ENCODE peak calls at places on chromosomes 5 and 9, in six cellular contexts. P, M, K, I, F and D are unnamed samples.

GRCh38 chr5:178994580-178995340 is at the start of gene GRM6:
- DNase-seq in P (no peak), M (no peak), K (peak; percentile 73), I (no peak), F (no peak), D (no peak)

GRCh38 chr5:14399054-14399657 is 182.4 kb upstream of the OTULINL start:
- DNase-seq in P (no peak), M (peak; percentile 76), K (peak; percentile 62), I (peak; percentile 68), F (no peak), D (no peak)

GRCh38 chr5:102554728-102555127 is 55.9 kb upstream of the SLCO6A1 start:
- DNase-seq in P (no peak), M (no peak), K (peak; percentile 32), I (no peak), F (no peak), D (no peak)

GRCh38 chr5:127671218-127671617 is 22.3 kb downstream of the CTXN3 start:
- DNase-seq in P (no peak), M (no peak), K (no peak), I (peak; percentile 29), F (no peak), D (no peak)

GRCh38 chr9:69314547-69314946 is 10.5 kb upstream of the ENTREP1 start:
- DNase-seq in P (no peak), M (no peak), K (no peak), I (peak; percentile 67), F (no peak), D (no peak)

GRCh38 chr9:20284601-20285289 is 337.6 kb downstream of the MLLT3 start:
- DNase-seq in P (no peak), M (no peak), K (no peak), I (no peak), F (no peak), D (no peak)

GRCh38 chr9:104810421-104811339 is 46.8 kb downstream of the NIPSNAP3B start:
- DNase-seq in P (no peak), M (no peak), K (no peak), I (peak; percentile 9), F (no peak), D (no peak)

GRCh38 chr5:153237671-153238332 is 252.7 kb upstream of the GRIA1 start:
- DNase-seq in P (no peak), M (no peak), K (no peak), I (no peak), F (no peak), D (no peak)

GRCh38 chr5:53170748-53171349 is 61.3 kb upstream of the MOCS2 start:
- DNase-seq in P (no peak), M (peak; percentile 48), K (peak; percentile 56), I (peak; percentile 31), F (no peak), D (no peak)

GRCh38 chr5:13878357-13878756 is 66.1 kb downstream of the DNAH5 start:
- DNase-seq in P (no peak), M (no peak), K (peak; percentile 34), I (no peak), F (no peak), D (no peak)

GRCh38 chr5:39513236-39513635 is 88.5 kb upstream of the DAB2 start:
- DNase-seq in P (no peak), M (no peak), K (no peak), I (peak; percentile 48), F (no peak), D (no peak)

GRCh38 chr9:84772511-84772910 is 103.0 kb downstream of the NTRK2 start:
- DNase-seq in P (no peak), M (no peak), K (no peak), I (peak; percentile 14), F (no peak), D (no peak)

GRCh38 chr5:35852084-35852734 is 4.5 kb upstream of the IL7R start:
- DNase-seq in P (no peak), M (no peak), K (no peak), I (no peak), F (no peak), D (no peak)

GRCh38 chr5:170644501-170644900 is 139.0 kb upstream of the GABRP start:
- DNase-seq in P (no peak), M (no peak), K (no peak), I (no peak), F (no peak), D (no peak)

GRCh38 chr5:58724992-58725391 is 142.1 kb downstream of the RAB3C start:
- DNase-seq in P (no peak), M (no peak), K (no peak), I (no peak), F (no peak), D (no peak)
- H3K27ac ChIP-seq in P (no peak overlapping the region), M (no peak overlapping the region), K (no peak overlapping the region), I (no peak overlapping the region), F (no peak overlapping the region), D (no peak overlapping the region)

GRCh38 chr9:128702445-128702948 is at the start of gene PKN3:
- DNase-seq in P (peak; percentile 88), M (peak; percentile 94), K (peak; percentile 95), I (peak; percentile 65), F (peak; percentile 77), D (peak; percentile 45)
- TF ChIP-seq CTCF in P (peak; percentile 91), M (peak; percentile 83), K (peak; percentile 84), I (peak; percentile 83), F (peak; percentile 89), D (peak; percentile 88)

DNA sequence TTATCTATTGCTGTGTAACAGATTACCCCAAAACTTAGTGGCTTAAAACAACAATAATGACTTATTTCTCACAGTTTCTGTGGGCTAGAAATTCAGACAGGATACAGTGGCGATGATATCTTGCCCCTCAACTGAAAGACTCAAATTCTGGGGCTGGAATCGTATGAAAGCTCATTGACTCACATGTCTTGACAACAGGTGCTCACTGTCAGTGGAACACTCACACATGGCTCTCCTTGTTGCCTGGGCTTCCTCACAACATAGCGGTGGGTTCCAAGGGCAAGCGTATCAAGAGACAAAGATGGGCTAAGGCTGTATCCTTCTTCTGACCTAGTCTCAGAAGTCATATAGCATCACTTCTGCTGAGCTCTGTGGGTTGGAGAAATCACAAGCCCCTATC is 3.7 kb upstream of the GNPDA1 start:
- DNase-seq in P (no peak), M (no peak), K (no peak), I (no peak), F (no peak), D (no peak)
- H3K27ac ChIP-seq in P (no peak overlapping the region), M (peak overlapping the region; percentile 43), K (no peak overlapping the region), I (no peak overlapping the region), F (peak overlapping the region; percentile 22), D (no peak overlapping the region)

GRCh38 chr5:142316681-142317080 is 8.1 kb downstream of the SPRY4 start:
- DNase-seq in P (no peak), M (no peak), K (no peak), I (no peak), F (no peak), D (no peak)

GRCh38 chr5:142319105-142319504 is 5.7 kb downstream of the SPRY4 start:
- DNase-seq in P (no peak), M (no peak), K (no peak), I (no peak), F (no peak), D (no peak)

GRCh38 chr5:142316051-142316450 is 8.8 kb downstream of the SPRY4 start:
- DNase-seq in P (no peak), M (peak; percentile 43), K (no peak), I (no peak), F (no peak), D (no peak)

GRCh38 chr5:142317173-142317572 is 7.6 kb downstream of the SPRY4 start:
- DNase-seq in P (no peak), M (no peak), K (no peak), I (no peak), F (no peak), D (no peak)

GRCh38 chr5:142317673-142318261 is 7.1 kb downstream of the SPRY4 start:
- DNase-seq in P (peak; percentile 32), M (no peak), K (no peak), I (no peak), F (no peak), D (no peak)
- TF ChIP-seq CTCF in P (no peak), M (peak; percentile 29), K (peak; percentile 43), I (peak; percentile 65), F (no peak), D (no peak)

DNA sequence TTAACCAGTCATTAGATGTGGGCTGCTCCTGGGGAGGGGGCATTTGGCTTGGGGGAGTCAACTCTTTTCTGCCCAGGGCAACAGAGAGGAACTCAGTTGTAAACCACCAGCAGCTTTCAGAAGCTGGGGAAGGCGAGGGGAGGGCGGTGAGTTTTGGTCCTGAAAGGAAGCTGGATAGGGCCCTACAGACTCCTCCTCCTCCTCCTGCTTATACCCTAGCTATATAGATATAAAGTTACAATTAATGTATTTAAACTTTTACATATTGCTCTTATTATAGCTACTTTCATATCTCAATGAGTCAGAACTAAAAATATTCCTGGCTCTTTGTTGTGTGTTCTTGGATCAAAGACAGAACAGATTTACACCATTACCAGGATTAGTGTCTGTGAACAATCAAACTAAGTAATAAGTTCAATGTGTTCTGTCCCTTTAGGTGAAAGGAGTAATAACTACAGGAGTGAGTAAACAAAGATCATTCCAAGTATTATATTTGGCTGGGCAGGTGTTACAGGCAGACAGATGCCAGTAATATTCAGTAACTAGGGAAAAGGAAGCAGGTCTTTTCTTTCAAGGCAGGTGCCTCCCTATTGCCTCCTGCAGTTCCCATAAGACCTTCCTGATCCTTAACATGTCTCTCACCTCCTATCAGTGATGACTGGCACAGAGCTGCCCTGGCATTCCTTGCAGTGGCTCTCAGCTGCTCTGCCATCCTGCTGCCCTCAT is 20.5 kb upstream of the VPS13A start:
- DNase-seq in P (no peak), M (no peak), K (no peak), I (no peak), F (no peak), D (no peak)
- H3K27ac ChIP-seq in P (peak overlapping the region; percentile 74), M (no peak overlapping the region), K (no peak overlapping the region), I (no peak overlapping the region), F (no peak overlapping the region), D (no peak overlapping the region)

GRCh38 chr9:118170032-118170955 is 466.1 kb downstream of the TLR4 start:
- DNase-seq in P (no peak), M (peak; percentile 73), K (peak; percentile 84), I (peak; percentile 43), F (no peak), D (no peak)
- TF ChIP-seq CTCF in P (peak; percentile 60), M (peak; percentile 77), K (peak; percentile 86), I (peak; percentile 56), F (no peak), D (no peak)